ENCODE peak calls at places on chromosome 1, in eight cellular contexts. One of them, this sample, is unnamed.

GRCh38 chr1:101105877-101106276 is 80.3 kb upstream of the DPH5 start:
- DNase-seq in RPMI8226: no peak
- DNase-seq in esophagus squamous epithelium: no peak
- DNase-seq in Daoy: no peak
- DNase-seq in RPMI7951: no peak
- DNase-seq in stimulated activated naive CD4-positive, alpha-beta T cell treated with Interleukin-2 at 50 U/mL for 16 hours: no peak
- DNase-seq in Panc1: no peak
- DNase-seq in activated T-helper 1 cell treated with anti-CD3 and anti-CD28 coated beads, Interleukin-12 subunit alpha, Interleukin-12 subunit beta, Interleukin-2, Interleukin-4 antibody, amounts not matched to agents 30 ng/mL and 10 ng/mL and 1 ng/mL, durations not matched to agents 14 hours and 24 hours and 36 hours: no peak
- DNase-seq in this sample: no peak

GRCh38 chr1:203569490-203570318 is 56.9 kb upstream of the ATP2B4 start:
- DNase-seq in RPMI8226: no peak
- DNase-seq in esophagus squamous epithelium: no peak
- DNase-seq in Daoy: peak
- DNase-seq in RPMI7951: peak
- DNase-seq in stimulated activated naive CD4-positive, alpha-beta T cell treated with Interleukin-2 at 50 U/mL for 16 hours: no peak
- DNase-seq in Panc1: no peak
- DNase-seq in activated T-helper 1 cell treated with anti-CD3 and anti-CD28 coated beads, Interleukin-12 subunit alpha, Interleukin-12 subunit beta, Interleukin-2, Interleukin-4 antibody, amounts not matched to agents 30 ng/mL and 10 ng/mL and 1 ng/mL, durations not matched to agents 14 hours and 24 hours and 36 hours: no peak
- DNase-seq in this sample: no peak

GRCh38 chr1:32215629-32216505 is 6.3 kb downstream of the TMEM234 start:
- DNase-seq in RPMI8226: peak
- DNase-seq in esophagus squamous epithelium: no peak
- DNase-seq in Daoy: peak
- DNase-seq in RPMI7951: peak
- DNase-seq in stimulated activated naive CD4-positive, alpha-beta T cell treated with Interleukin-2 at 50 U/mL for 16 hours: peak
- DNase-seq in Panc1: no peak
- DNase-seq in activated T-helper 1 cell treated with anti-CD3 and anti-CD28 coated beads, Interleukin-12 subunit alpha, Interleukin-12 subunit beta, Interleukin-2, Interleukin-4 antibody, amounts not matched to agents 30 ng/mL and 10 ng/mL and 1 ng/mL, durations not matched to agents 14 hours and 24 hours and 36 hours: peak
- DNase-seq in this sample: no peak

GRCh38 chr1:8348056-8348776 is 30.3 kb downstream of the SLC45A1 start:
- DNase-seq in RPMI8226: no peak
- DNase-seq in esophagus squamous epithelium: no peak
- DNase-seq in Daoy: no peak
- DNase-seq in RPMI7951: no peak
- DNase-seq in stimulated activated naive CD4-positive, alpha-beta T cell treated with Interleukin-2 at 50 U/mL for 16 hours: no peak
- DNase-seq in Panc1: no peak
- DNase-seq in activated T-helper 1 cell treated with anti-CD3 and anti-CD28 coated beads, Interleukin-12 subunit alpha, Interleukin-12 subunit beta, Interleukin-2, Interleukin-4 antibody, amounts not matched to agents 30 ng/mL and 10 ng/mL and 1 ng/mL, durations not matched to agents 14 hours and 24 hours and 36 hours: no peak
- DNase-seq in this sample: no peak

GRCh38 chr1:91901231-91901630 is 15.3 kb upstream of the TGFBR3 start:
- DNase-seq in RPMI8226: no peak
- DNase-seq in esophagus squamous epithelium: no peak
- DNase-seq in Daoy: no peak
- DNase-seq in RPMI7951: no peak
- DNase-seq in stimulated activated naive CD4-positive, alpha-beta T cell treated with Interleukin-2 at 50 U/mL for 16 hours: no peak
- DNase-seq in Panc1: no peak
- DNase-seq in activated T-helper 1 cell treated with anti-CD3 and anti-CD28 coated beads, Interleukin-12 subunit alpha, Interleukin-12 subunit beta, Interleukin-2, Interleukin-4 antibody, amounts not matched to agents 30 ng/mL and 10 ng/mL and 1 ng/mL, durations not matched to agents 14 hours and 24 hours and 36 hours: no peak
- DNase-seq in this sample: no peak

GRCh38 chr1:168535536-168535935 is 8.3 kb downstream of the XCL2 start:
- DNase-seq in RPMI8226: no peak
- DNase-seq in esophagus squamous epithelium: no peak
- DNase-seq in Daoy: no peak
- DNase-seq in RPMI7951: no peak
- DNase-seq in stimulated activated naive CD4-positive, alpha-beta T cell treated with Interleukin-2 at 50 U/mL for 16 hours: no peak
- DNase-seq in Panc1: no peak
- DNase-seq in activated T-helper 1 cell treated with anti-CD3 and anti-CD28 coated beads, Interleukin-12 subunit alpha, Interleukin-12 subunit beta, Interleukin-2, Interleukin-4 antibody, amounts not matched to agents 30 ng/mL and 10 ng/mL and 1 ng/mL, durations not matched to agents 14 hours and 24 hours and 36 hours: peak
- DNase-seq in this sample: no peak

GRCh38 chr1:116024629-116025028 is 48.3 kb downstream of the SLC22A15 start:
- DNase-seq in RPMI8226: no peak
- DNase-seq in esophagus squamous epithelium: no peak
- DNase-seq in Daoy: no peak
- DNase-seq in RPMI7951: no peak
- DNase-seq in stimulated activated naive CD4-positive, alpha-beta T cell treated with Interleukin-2 at 50 U/mL for 16 hours: no peak
- DNase-seq in Panc1: no peak
- DNase-seq in activated T-helper 1 cell treated with anti-CD3 and anti-CD28 coated beads, Interleukin-12 subunit alpha, Interleukin-12 subunit beta, Interleukin-2, Interleukin-4 antibody, amounts not matched to agents 30 ng/mL and 10 ng/mL and 1 ng/mL, durations not matched to agents 14 hours and 24 hours and 36 hours: no peak
- DNase-seq in this sample: no peak

GRCh38 chr1:84096121-84096635 is 47.9 kb upstream of the PRKACB start:
- DNase-seq in RPMI8226: no peak
- DNase-seq in esophagus squamous epithelium: no peak
- DNase-seq in Daoy: no peak
- DNase-seq in RPMI7951: no peak
- DNase-seq in stimulated activated naive CD4-positive, alpha-beta T cell treated with Interleukin-2 at 50 U/mL for 16 hours: no peak
- DNase-seq in Panc1: no peak
- DNase-seq in activated T-helper 1 cell treated with anti-CD3 and anti-CD28 coated beads, Interleukin-12 subunit alpha, Interleukin-12 subunit beta, Interleukin-2, Interleukin-4 antibody, amounts not matched to agents 30 ng/mL and 10 ng/mL and 1 ng/mL, durations not matched to agents 14 hours and 24 hours and 36 hours: no peak
- DNase-seq in this sample: no peak

GRCh38 chr1:85975770-85976386 is 180.7 kb downstream of the COL24A1 start:
- DNase-seq in RPMI8226: peak
- DNase-seq in esophagus squamous epithelium: no peak
- DNase-seq in Daoy: no peak
- DNase-seq in RPMI7951: no peak
- DNase-seq in stimulated activated naive CD4-positive, alpha-beta T cell treated with Interleukin-2 at 50 U/mL for 16 hours: no peak
- DNase-seq in Panc1: no peak
- DNase-seq in activated T-helper 1 cell treated with anti-CD3 and anti-CD28 coated beads, Interleukin-12 subunit alpha, Interleukin-12 subunit beta, Interleukin-2, Interleukin-4 antibody, amounts not matched to agents 30 ng/mL and 10 ng/mL and 1 ng/mL, durations not matched to agents 14 hours and 24 hours and 36 hours: no peak
- DNase-seq in this sample: no peak

GRCh38 chr1:183244466-183244865 is 58.4 kb downstream of the LAMC2 start:
- DNase-seq in RPMI8226: no peak
- DNase-seq in esophagus squamous epithelium: no peak
- DNase-seq in Daoy: no peak
- DNase-seq in RPMI7951: no peak
- DNase-seq in stimulated activated naive CD4-positive, alpha-beta T cell treated with Interleukin-2 at 50 U/mL for 16 hours: no peak
- DNase-seq in Panc1: no peak
- DNase-seq in activated T-helper 1 cell treated with anti-CD3 and anti-CD28 coated beads, Interleukin-12 subunit alpha, Interleukin-12 subunit beta, Interleukin-2, Interleukin-4 antibody, amounts not matched to agents 30 ng/mL and 10 ng/mL and 1 ng/mL, durations not matched to agents 14 hours and 24 hours and 36 hours: no peak
- DNase-seq in this sample: no peak

GRCh38 chr1:78101514-78101913 is 55.7 kb downstream of the GIPC2 start:
- DNase-seq in RPMI8226: no peak
- DNase-seq in esophagus squamous epithelium: no peak
- DNase-seq in Daoy: peak
- DNase-seq in RPMI7951: peak
- DNase-seq in stimulated activated naive CD4-positive, alpha-beta T cell treated with Interleukin-2 at 50 U/mL for 16 hours: no peak
- DNase-seq in Panc1: no peak
- DNase-seq in activated T-helper 1 cell treated with anti-CD3 and anti-CD28 coated beads, Interleukin-12 subunit alpha, Interleukin-12 subunit beta, Interleukin-2, Interleukin-4 antibody, amounts not matched to agents 30 ng/mL and 10 ng/mL and 1 ng/mL, durations not matched to agents 14 hours and 24 hours and 36 hours: no peak
- DNase-seq in this sample: peak

GRCh38 chr1:12539320-12539704 is 78.7 kb downstream of the DHRS3 start:
- DNase-seq in RPMI8226: no peak
- DNase-seq in esophagus squamous epithelium: no peak
- DNase-seq in Daoy: no peak
- DNase-seq in RPMI7951: no peak
- DNase-seq in stimulated activated naive CD4-positive, alpha-beta T cell treated with Interleukin-2 at 50 U/mL for 16 hours: no peak
- DNase-seq in Panc1: no peak
- DNase-seq in activated T-helper 1 cell treated with anti-CD3 and anti-CD28 coated beads, Interleukin-12 subunit alpha, Interleukin-12 subunit beta, Interleukin-2, Interleukin-4 antibody, amounts not matched to agents 30 ng/mL and 10 ng/mL and 1 ng/mL, durations not matched to agents 14 hours and 24 hours and 36 hours: no peak
- DNase-seq in this sample: no peak

GRCh38 chr1:54290443-54291184 is 90.6 kb downstream of the MRPL37 start:
- DNase-seq in RPMI8226: no peak
- DNase-seq in esophagus squamous epithelium: no peak
- DNase-seq in Daoy: no peak
- DNase-seq in RPMI7951: no peak
- DNase-seq in stimulated activated naive CD4-positive, alpha-beta T cell treated with Interleukin-2 at 50 U/mL for 16 hours: no peak
- DNase-seq in Panc1: no peak
- DNase-seq in activated T-helper 1 cell treated with anti-CD3 and anti-CD28 coated beads, Interleukin-12 subunit alpha, Interleukin-12 subunit beta, Interleukin-2, Interleukin-4 antibody, amounts not matched to agents 30 ng/mL and 10 ng/mL and 1 ng/mL, durations not matched to agents 14 hours and 24 hours and 36 hours: no peak
- DNase-seq in this sample: no peak

GRCh38 chr1:207981976-207982375 is 71.1 kb upstream of the CD34 start:
- DNase-seq in RPMI8226: peak
- DNase-seq in esophagus squamous epithelium: no peak
- DNase-seq in Daoy: peak
- DNase-seq in RPMI7951: peak
- DNase-seq in stimulated activated naive CD4-positive, alpha-beta T cell treated with Interleukin-2 at 50 U/mL for 16 hours: no peak
- DNase-seq in Panc1: no peak
- DNase-seq in activated T-helper 1 cell treated with anti-CD3 and anti-CD28 coated beads, Interleukin-12 subunit alpha, Interleukin-12 subunit beta, Interleukin-2, Interleukin-4 antibody, amounts not matched to agents 30 ng/mL and 10 ng/mL and 1 ng/mL, durations not matched to agents 14 hours and 24 hours and 36 hours: no peak
- DNase-seq in this sample: no peak

GRCh38 chr1:179586107-179586823 is 5.4 kb upstream of the TDRD5 start:
- DNase-seq in RPMI8226: peak
- DNase-seq in esophagus squamous epithelium: no peak
- DNase-seq in Daoy: peak
- DNase-seq in RPMI7951: peak
- DNase-seq in stimulated activated naive CD4-positive, alpha-beta T cell treated with Interleukin-2 at 50 U/mL for 16 hours: no peak
- DNase-seq in Panc1: no peak
- DNase-seq in activated T-helper 1 cell treated with anti-CD3 and anti-CD28 coated beads, Interleukin-12 subunit alpha, Interleukin-12 subunit beta, Interleukin-2, Interleukin-4 antibody, amounts not matched to agents 30 ng/mL and 10 ng/mL and 1 ng/mL, durations not matched to agents 14 hours and 24 hours and 36 hours: no peak
- DNase-seq in this sample: no peak

GRCh38 chr1:243723458-243724043 is 126.5 kb downstream of the AKT3 start:
- DNase-seq in RPMI8226: no peak
- DNase-seq in esophagus squamous epithelium: no peak
- DNase-seq in Daoy: peak
- DNase-seq in RPMI7951: no peak
- DNase-seq in stimulated activated naive CD4-positive, alpha-beta T cell treated with Interleukin-2 at 50 U/mL for 16 hours: no peak
- DNase-seq in Panc1: no peak
- DNase-seq in activated T-helper 1 cell treated with anti-CD3 and anti-CD28 coated beads, Interleukin-12 subunit alpha, Interleukin-12 subunit beta, Interleukin-2, Interleukin-4 antibody, amounts not matched to agents 30 ng/mL and 10 ng/mL and 1 ng/mL, durations not matched to agents 14 hours and 24 hours and 36 hours: no peak
- DNase-seq in this sample: no peak